ENCODE peak calls at places on chromosomes 11 and 22, in seven cellular contexts. F, M, Y, G, K, T and J are unnamed samples.

GRCh38 chr11:125165111-125165663 is 636 bp downstream of the PKNOX2 start:
- DNase-seq in F (peak; percentile 45), T (peak; percentile 36), Y (peak; percentile 30), G (peak; percentile 26), M (peak; percentile 51), K (peak; percentile 58), J (peak; percentile 14)

GRCh38 chr11:75441804-75442132 is 8.8 kb upstream of the KLHL35 start:
- DNase-seq in T (peak; percentile 36), F (no peak), M (no peak), G (no peak), Y (no peak), K (no peak), J (no peak)

GRCh38 chr11:84757711-84758110 is 869.4 kb downstream of the DLG2 start:
- DNase-seq in G (no peak), F (no peak), Y (no peak), K (no peak), M (no peak), T (no peak), J (no peak)

GRCh38 chr22:23233084-23233501 is 52.8 kb downstream of the BCR start:
- DNase-seq in Y (peak; percentile 38), T (peak; percentile 74), K (no peak), G (peak; percentile 31), M (no peak), F (no peak), J (no peak)

GRCh38 chr22:26623984-26624383 is 2.2 kb downstream of the CRYBA4 start:
- DNase-seq in M (no peak), T (no peak), K (no peak), F (no peak), Y (no peak), G (no peak), J (no peak)

GRCh38 chr11:77091146-77091940 is 11.3 kb upstream of the OMP start:
- DNase-seq in M (peak; percentile 67), Y (peak; percentile 74), G (peak; percentile 71), K (peak; percentile 83), F (peak; percentile 81), T (peak; percentile 81), J (peak; percentile 69)

GRCh38 chr22:29503811-29504372 is 23.9 kb downstream of the NEFH start:
- DNase-seq in F (peak; percentile 68), K (peak; percentile 82), T (peak; percentile 49), M (peak; percentile 82), G (peak; percentile 79), Y (peak; percentile 78), J (peak; percentile 81)

GRCh38 chr11:8040261-8040920 is 40.6 kb upstream of the TUB start:
- DNase-seq in T (no peak), F (no peak), Y (no peak), G (no peak), K (no peak), M (no peak), J (no peak)

GRCh38 chr11:101127699-101128570 is 1.7 kb downstream of the PGR start:
- DNase-seq in F (peak; percentile 29), T (peak; percentile 33), K (peak; percentile 9), M (no peak), Y (no peak), G (peak; percentile 6), J (no peak)

GRCh38 chr11:101129203-101129943 is at the start of gene PGR:
- DNase-seq in K (no peak), G (peak; percentile 12), Y (no peak), T (peak; percentile 61), F (peak; percentile 81), M (no peak), J (no peak)

GRCh38 chr11:101126551-101127347 is 2.9 kb downstream of the PGR start:
- DNase-seq in M (peak; percentile 17), K (peak; percentile 35), F (peak; percentile 44), T (peak; percentile 64), Y (peak; percentile 4), G (peak; percentile 45), J (peak; percentile 6)

GRCh38 chr11:101127348-101127698 is 2.3 kb downstream of the PGR start:
- DNase-seq in T (peak; percentile 36), K (peak; percentile 24), G (peak; percentile 6), M (no peak), F (peak; percentile 38), Y (no peak), J (no peak)

GRCh38 chr11:101128571-101129202 is 926 bp downstream of the PGR start:
- DNase-seq in T (no peak), G (no peak), K (no peak), F (peak; percentile 48), M (no peak), Y (no peak), J (no peak)
- H3K4me3 ChIP-seq in T (peak overlapping the region; percentile 79), G (peak overlapping the region; percentile 63), K (peak overlapping the region; percentile 84), F (peak overlapping the region; percentile 79), M (no peak overlapping the region), Y (no peak overlapping the region), J (no peak overlapping the region)

GRCh38 chr11:72702096-72702495 is 27.9 kb upstream of the PDE2A start:
- DNase-seq in M (no peak), K (no peak), F (peak; percentile 46), Y (no peak), T (peak; percentile 39), G (no peak), J (no peak)
- H3K4me3 ChIP-seq in M (no peak overlapping the region), K (peak overlapping the region; percentile 31), F (no peak overlapping the region), Y (peak overlapping the region; percentile 52), T (peak overlapping the region; percentile 60), G (no peak overlapping the region), J (peak overlapping the region; percentile 56)

GRCh38 chr11:45886816-45887520 is 1.5 kb downstream of the MAPK8IP1 start:
- DNase-seq in Y (no peak), T (no peak), G (no peak), M (no peak), K (no peak), F (no peak), J (no peak)
- H3K4me3 ChIP-seq in Y (no peak overlapping the region), T (no peak overlapping the region), G (no peak overlapping the region), M (no peak overlapping the region), K (no peak overlapping the region), F (no peak overlapping the region), J (no peak overlapping the region)

GRCh38 chr11:114162719-114163123 is 103.2 kb downstream of the ZBTB16 start:
- DNase-seq in F (peak; percentile 93), K (peak; percentile 99), Y (peak; percentile 99), M (peak; percentile 100), G (peak; percentile 100), T (peak; percentile 86), J (peak; percentile 99)

GRCh38 chr11:114164546-114164945 is 105.0 kb downstream of the ZBTB16 start:
- DNase-seq in T (no peak), Y (no peak), F (no peak), K (no peak), G (no peak), M (no peak), J (no peak)

GRCh38 chr11:114163830-114164401 is 104.4 kb downstream of the ZBTB16 start:
- DNase-seq in K (no peak), M (peak; percentile 52), Y (no peak), T (peak; percentile 48), G (peak; percentile 82), F (peak; percentile 67), J (no peak)

GRCh38 chr11:114161486-114162250 is 102.2 kb downstream of the ZBTB16 start:
- DNase-seq in F (no peak), T (no peak), M (no peak), G (no peak), Y (no peak), K (no peak), J (no peak)

DNA sequence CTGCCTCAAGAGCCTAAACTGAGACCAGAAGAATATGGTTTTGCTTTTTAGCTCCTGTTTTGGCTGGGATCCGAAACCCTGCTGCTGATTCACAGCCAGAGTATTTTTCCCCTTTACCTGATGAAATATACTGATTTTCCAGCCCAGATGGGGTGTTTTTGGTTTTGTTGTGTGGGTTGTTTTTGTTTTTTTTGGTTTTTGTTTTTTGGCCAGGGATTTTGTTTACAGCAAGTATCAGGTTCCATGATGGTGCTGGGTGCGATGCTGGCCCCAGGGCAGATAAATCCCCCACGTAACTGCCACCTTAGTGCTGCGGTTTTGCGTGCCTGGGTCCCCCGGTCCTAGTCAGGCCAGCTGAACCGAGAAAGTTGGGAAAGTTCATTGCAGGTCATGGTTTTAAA is 103.7 kb downstream of the ZBTB16 start:
- DNase-seq in G (no peak), M (no peak), K (peak; percentile 90), Y (no peak), T (no peak), F (peak; percentile 80), J (peak; percentile 68)
- H3K4me3 ChIP-seq in G (no peak overlapping the region), M (no peak overlapping the region), K (peak overlapping the region; percentile 37), Y (peak overlapping the region; percentile 39), T (peak overlapping the region; percentile 47), F (peak overlapping the region; percentile 12), J (peak overlapping the region; percentile 28)

GRCh38 chr22:41957941-41958556 is 6.1 kb downstream of the SMIM45 start:
- DNase-seq in T (no peak), F (no peak), K (no peak), Y (no peak), M (no peak), G (no peak), J (no peak)
- H3K4me3 ChIP-seq in T (peak overlapping the region; percentile 46), F (no peak overlapping the region), K (no peak overlapping the region), Y (no peak overlapping the region), M (no peak overlapping the region), G (no peak overlapping the region), J (no peak overlapping the region)

DNA sequence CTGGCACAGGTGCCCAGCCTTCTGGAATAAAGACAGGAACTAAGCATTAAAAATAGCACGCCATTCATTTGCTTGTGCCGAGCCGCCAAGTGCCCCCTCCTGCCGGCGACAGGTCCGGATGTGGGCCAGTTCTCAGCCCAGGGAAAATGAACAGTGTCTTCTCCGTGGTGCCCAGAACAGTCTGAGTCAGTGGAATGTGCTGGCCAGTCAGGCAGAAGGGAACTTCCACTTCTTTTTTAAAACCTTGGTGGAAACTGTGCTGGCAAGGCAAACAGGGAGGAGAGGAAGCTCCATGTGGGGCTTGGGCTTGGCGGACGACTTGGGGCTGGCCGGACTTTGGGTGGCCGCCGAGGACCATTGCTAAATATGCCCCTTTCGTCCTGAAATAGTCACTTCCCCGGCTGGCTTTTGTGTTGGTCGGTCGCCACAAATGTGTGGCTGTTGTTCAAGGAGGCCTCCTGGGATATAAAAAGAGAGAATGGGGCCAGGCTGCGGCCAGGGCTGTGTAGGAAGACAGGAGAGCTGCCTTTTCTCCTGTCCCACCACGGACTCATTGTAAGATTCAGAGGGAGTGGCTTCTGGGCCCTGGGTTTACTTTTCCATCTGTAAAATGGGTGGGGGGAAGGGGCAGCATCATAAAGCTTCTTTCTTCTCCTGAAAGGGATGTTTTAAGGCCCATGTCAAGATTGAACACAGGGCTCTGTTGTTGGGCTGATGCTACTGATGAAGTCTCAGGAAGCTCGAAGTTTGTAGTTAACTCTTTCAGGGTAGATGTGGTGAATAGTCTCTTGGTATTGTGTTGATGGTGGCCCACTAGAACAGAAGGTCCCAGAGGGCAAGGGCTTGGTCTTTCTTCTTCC is 101.0 kb downstream of the PTPRJ start:
- DNase-seq in Y (peak; percentile 86), K (peak; percentile 35), T (peak; percentile 77), F (peak; percentile 51), M (peak; percentile 90), G (peak; percentile 38), J (peak; percentile 93)
- H3K4me3 ChIP-seq in Y (peak overlapping the region; percentile 10), K (peak overlapping the region; percentile 40), T (peak overlapping the region; percentile 38), F (no peak overlapping the region), M (no peak overlapping the region), G (no peak overlapping the region), J (peak overlapping the region; percentile 18)

GRCh38 chr22:42931421-42932196 is 74.5 kb upstream of the ARFGAP3 start:
- DNase-seq in F (no peak), T (no peak), M (no peak), G (no peak), K (no peak), Y (peak; percentile 40), J (peak; percentile 86)
- H3K4me3 ChIP-seq in F (no peak overlapping the region), T (peak overlapping the region; percentile 7), M (no peak overlapping the region), G (no peak overlapping the region), K (peak overlapping the region; percentile 41), Y (no peak overlapping the region), J (peak overlapping the region; percentile 38)